ENCODE peak calls at places on chromosomes 6 and 20, in four cellular contexts. One of them, this sample, is unnamed.

GRCh38 chr6:144340541-144341371 is 55.6 kb downstream of the UTRN start:
- DNase-seq in stimulated activated CD4-positive, alpha-beta T cell treated with anti-CD3 and anti-CD28 coated beads, TNF-alpha, amount 100 ng/mL, for 1 hour: no peak
- DNase-seq in neural progenitor cell: no peak
- DNase-seq in NCI-H1417: no peak
- DNase-seq in this sample: no peak

GRCh38 chr20:17059465-17059864 is 167.4 kb upstream of the PCSK2 start:
- DNase-seq in NCI-H1417: peak
- DNase-seq in stimulated activated CD4-positive, alpha-beta T cell treated with anti-CD3 and anti-CD28 coated beads, TNF-alpha, amount 100 ng/mL, for 1 hour: no peak
- DNase-seq in neural progenitor cell: no peak
- DNase-seq in this sample: no peak

GRCh38 chr6:21597706-21598273 is 4.2 kb downstream of the SOX4 start:
- DNase-seq in stimulated activated CD4-positive, alpha-beta T cell treated with anti-CD3 and anti-CD28 coated beads, TNF-alpha, amount 100 ng/mL, for 1 hour: no peak
- DNase-seq in neural progenitor cell: no peak
- DNase-seq in NCI-H1417: no peak
- DNase-seq in this sample: no peak

GRCh38 chr6:80523531-80523970 is 417.1 kb downstream of the BCKDHB start:
- DNase-seq in NCI-H1417: peak
- DNase-seq in neural progenitor cell: peak
- DNase-seq in stimulated activated CD4-positive, alpha-beta T cell treated with anti-CD3 and anti-CD28 coated beads, TNF-alpha, amount 100 ng/mL, for 1 hour: no peak
- DNase-seq in this sample: no peak

GRCh38 chr6:68975064-68975463 is 340.0 kb downstream of the ADGRB3 start:
- DNase-seq in NCI-H1417: peak
- DNase-seq in stimulated activated CD4-positive, alpha-beta T cell treated with anti-CD3 and anti-CD28 coated beads, TNF-alpha, amount 100 ng/mL, for 1 hour: no peak
- DNase-seq in neural progenitor cell: peak
- DNase-seq in this sample: no peak

GRCh38 chr6:140314675-140315074 is 940.2 kb upstream of the CITED2 start:
- DNase-seq in NCI-H1417: no peak
- DNase-seq in stimulated activated CD4-positive, alpha-beta T cell treated with anti-CD3 and anti-CD28 coated beads, TNF-alpha, amount 100 ng/mL, for 1 hour: no peak
- DNase-seq in neural progenitor cell: no peak
- DNase-seq in this sample: no peak

GRCh38 chr6:82371799-82372508 is 8.3 kb downstream of the TPBG start:
- DNase-seq in neural progenitor cell: no peak
- DNase-seq in NCI-H1417: no peak
- DNase-seq in stimulated activated CD4-positive, alpha-beta T cell treated with anti-CD3 and anti-CD28 coated beads, TNF-alpha, amount 100 ng/mL, for 1 hour: no peak
- DNase-seq in this sample: no peak

GRCh38 chr6:46325561-46326525 is 155.1 kb upstream of the ENPP5 start:
- DNase-seq in neural progenitor cell: peak
- DNase-seq in NCI-H1417: peak
- DNase-seq in stimulated activated CD4-positive, alpha-beta T cell treated with anti-CD3 and anti-CD28 coated beads, TNF-alpha, amount 100 ng/mL, for 1 hour: no peak
- DNase-seq in this sample: no peak

GRCh38 chr6:152151930-152152329 is 344.4 kb downstream of the ESR1 start:
- DNase-seq in NCI-H1417: no peak
- DNase-seq in neural progenitor cell: no peak
- DNase-seq in stimulated activated CD4-positive, alpha-beta T cell treated with anti-CD3 and anti-CD28 coated beads, TNF-alpha, amount 100 ng/mL, for 1 hour: no peak
- DNase-seq in this sample: no peak

GRCh38 chr20:33261465-33261864 is 21.5 kb upstream of the BPIFB1 start:
- DNase-seq in stimulated activated CD4-positive, alpha-beta T cell treated with anti-CD3 and anti-CD28 coated beads, TNF-alpha, amount 100 ng/mL, for 1 hour: no peak
- DNase-seq in neural progenitor cell: no peak
- DNase-seq in NCI-H1417: no peak
- DNase-seq in this sample: no peak

GRCh38 chr6:13454286-13455221 is 32.8 kb downstream of the GFOD1 start:
- DNase-seq in stimulated activated CD4-positive, alpha-beta T cell treated with anti-CD3 and anti-CD28 coated beads, TNF-alpha, amount 100 ng/mL, for 1 hour: peak
- DNase-seq in neural progenitor cell: no peak
- DNase-seq in NCI-H1417: no peak
- DNase-seq in this sample: peak

GRCh38 chr20:50115591-50116367 is 2.8 kb upstream of the UBE2V1 start:
- DNase-seq in stimulated activated CD4-positive, alpha-beta T cell treated with anti-CD3 and anti-CD28 coated beads, TNF-alpha, amount 100 ng/mL, for 1 hour: peak
- DNase-seq in neural progenitor cell: peak
- DNase-seq in NCI-H1417: peak
- DNase-seq in this sample: peak

GRCh38 chr6:34248198-34248726 is 544 bp downstream of the SMIM29 start:
- DNase-seq in stimulated activated CD4-positive, alpha-beta T cell treated with anti-CD3 and anti-CD28 coated beads, TNF-alpha, amount 100 ng/mL, for 1 hour: no peak
- DNase-seq in NCI-H1417: no peak
- DNase-seq in neural progenitor cell: peak
- DNase-seq in this sample: peak

GRCh38 chr20:59120491-59120890 is 43.1 kb upstream of the ZNF831 start:
- DNase-seq in stimulated activated CD4-positive, alpha-beta T cell treated with anti-CD3 and anti-CD28 coated beads, TNF-alpha, amount 100 ng/mL, for 1 hour: no peak
- DNase-seq in NCI-H1417: no peak
- DNase-seq in neural progenitor cell: no peak
- DNase-seq in this sample: no peak

GRCh38 chr6:17908831-17909230 is 78.6 kb downstream of the KIF13A start:
- DNase-seq in stimulated activated CD4-positive, alpha-beta T cell treated with anti-CD3 and anti-CD28 coated beads, TNF-alpha, amount 100 ng/mL, for 1 hour: no peak
- DNase-seq in NCI-H1417: no peak
- DNase-seq in neural progenitor cell: no peak
- DNase-seq in this sample: no peak

GRCh38 chr6:111972714-111973678 is 80.9 kb upstream of the CCN6 start:
- DNase-seq in NCI-H1417: no peak
- DNase-seq in stimulated activated CD4-positive, alpha-beta T cell treated with anti-CD3 and anti-CD28 coated beads, TNF-alpha, amount 100 ng/mL, for 1 hour: peak
- DNase-seq in neural progenitor cell: no peak
- DNase-seq in this sample: peak

GRCh38 chr6:12075067-12075563 is 63.0 kb downstream of the HIVEP1 start:
- DNase-seq in neural progenitor cell: no peak
- DNase-seq in stimulated activated CD4-positive, alpha-beta T cell treated with anti-CD3 and anti-CD28 coated beads, TNF-alpha, amount 100 ng/mL, for 1 hour: no peak
- DNase-seq in NCI-H1417: no peak
- DNase-seq in this sample: no peak

This sample was measured in activated T-cell treated with anti-CD3 and anti-CD28 coated beads, Interleukin-2, amount 50 U/mL, for 24 hours.